ENCODE peak calls at places on chromosomes 7 and 10, in four cellular contexts. R, J, Z and A are unnamed samples.

GRCh38 chr7:34438436-34438835 is 219.6 kb upstream of the NPSR1 start:
- DNase-seq in Z (no peak), R (no peak), J (no peak), A (no peak)

GRCh38 chr7:2931034-2931415 is 86.9 kb upstream of the GNA12 start:
- DNase-seq in Z (no peak), J (no peak), R (no peak), A (no peak)

GRCh38 chr10:8323443-8324054 is 269.1 kb downstream of the GATA3 start:
- DNase-seq in R (no peak), Z (no peak), J (no peak), A (no peak)

GRCh38 chr7:116213361-116214155 is 3.2 kb downstream of the TES start:
- DNase-seq in J (no peak), Z (no peak), R (no peak), A (no peak)

GRCh38 chr7:47080816-47081215 is 501.1 kb downstream of the TNS3 start:
- DNase-seq in Z (no peak), J (no peak), R (no peak), A (no peak)

GRCh38 chr10:72259491-72260214 is 14.1 kb upstream of the DDIT4 start:
- DNase-seq in J (no peak), R (no peak), Z (peak), A (peak)

GRCh38 chr10:69650589-69651261 is 20.7 kb downstream of the FAM241B start:
- DNase-seq in J (no peak), R (no peak), Z (no peak), A (no peak)

GRCh38 chr7:92304406-92304893 is 58.7 kb downstream of the ANKIB1 start:
- DNase-seq in R (no peak), J (no peak), Z (no peak), A (peak)

GRCh38 chr7:122183106-122183505 is 39.1 kb upstream of the AASS start:
- DNase-seq in R (no peak), Z (no peak), J (no peak), A (no peak)

GRCh38 chr10:86481761-86482160 is 39.8 kb downstream of the WAPL start:
- DNase-seq in J (no peak), Z (no peak), R (no peak), A (no peak)

GRCh38 chr7:95915731-95916130 is 143.4 kb downstream of the DYNC1I1 start:
- DNase-seq in Z (no peak), J (no peak), R (no peak), A (no peak)

GRCh38 chr7:101390901-101391301 is 28.2 kb downstream of the COL26A1 start:
- DNase-seq in R (no peak), J (peak), Z (no peak), A (peak)

GRCh38 chr7:5283421-5284303 is 919 bp downstream of the SLC29A4 start:
- DNase-seq in R (no peak), J (peak), Z (no peak), A (peak)

GRCh38 chr7:3578399-3578798 is 277.3 kb downstream of the SDK1 start:
- DNase-seq in J (no peak), Z (no peak), R (no peak), A (no peak)

GRCh38 chr10:121511943-121512342 is 86.3 kb downstream of the FGFR2 start:
- DNase-seq in J (no peak), R (no peak), Z (no peak), A (no peak)

GRCh38 chr10:100346351-100346764 is 675 bp upstream of the SCD start:
- DNase-seq in R (peak), Z (peak), J (peak), A (peak)

GRCh38 chr7:118280319-118281012 is 56.0 kb downstream of the ANKRD7 start:
- DNase-seq in R (no peak), J (no peak), Z (no peak), A (no peak)

GRCh38 chr10:126902157-126902556 is 3.1 kb upstream of the DOCK1 start:
- DNase-seq in R (no peak), Z (no peak), J (no peak), A (no peak)

GRCh38 chr10:126104767-126105166 is 208.4 kb downstream of the FANK1 start:
- DNase-seq in R (no peak), J (no peak), Z (no peak), A (no peak)

GRCh38 chr10:80530251-80530650 is 7.5 kb upstream of the SH2D4B start:
- DNase-seq in Z (no peak), R (no peak), J (no peak), A (peak)

GRCh38 chr10:4194231-4194630 is 409.2 kb upstream of the KLF6 start:
- DNase-seq in R (no peak), Z (no peak), J (no peak), A (no peak)

GRCh38 chr10:112375721-112376577 is 2.0 kb downstream of the ACSL5 start:
- DNase-seq in Z (no peak), R (no peak), J (no peak), A (no peak)

GRCh38 chr10:24416248-24416647 is 207.3 kb downstream of the KIAA1217 start:
- DNase-seq in Z (no peak), R (no peak), J (no peak), A (no peak)

GRCh38 chr10:3873728-3874461 is 88.9 kb upstream of the KLF6 start:
- DNase-seq in R (no peak), J (no peak), Z (peak), A (peak)

GRCh38 chr10:13705526-13706169 is 118.9 kb downstream of the PRPF18 start:
- DNase-seq in J (no peak), R (no peak), Z (peak), A (no peak)

GRCh38 chr7:5394264-5395105 is 29.1 kb downstream of the TNRC18 start:
- DNase-seq in R (no peak), J (no peak), Z (no peak), A (peak)

GRCh38 chr10:88715517-88715916 is 9.5 kb downstream of the LIPK start:
- DNase-seq in R (no peak), J (no peak), Z (no peak), A (no peak)

GRCh38 chr7:83413831-83414230 is 235.1 kb downstream of the SEMA3E start:
- DNase-seq in Z (no peak), R (no peak), J (no peak), A (peak)

GRCh38 chr7:1942026-1942703 is 272.1 kb downstream of the ELFN1 start:
- DNase-seq in J (no peak), Z (no peak), R (no peak), A (no peak)

GRCh38 chr7:143492043-143492471 is 14.4 kb downstream of the TAS2R41 start:
- DNase-seq in R (no peak), Z (peak), J (no peak), A (no peak)

GRCh38 chr7:2811476-2812118 is 32.5 kb downstream of the GNA12 start:
- DNase-seq in R (no peak), Z (no peak), J (no peak), A (no peak)

GRCh38 chr7:42792841-42793240 is 119.0 kb downstream of the C7orf25 start:
- DNase-seq in Z (no peak), R (no peak), J (no peak), A (no peak)

DNA sequence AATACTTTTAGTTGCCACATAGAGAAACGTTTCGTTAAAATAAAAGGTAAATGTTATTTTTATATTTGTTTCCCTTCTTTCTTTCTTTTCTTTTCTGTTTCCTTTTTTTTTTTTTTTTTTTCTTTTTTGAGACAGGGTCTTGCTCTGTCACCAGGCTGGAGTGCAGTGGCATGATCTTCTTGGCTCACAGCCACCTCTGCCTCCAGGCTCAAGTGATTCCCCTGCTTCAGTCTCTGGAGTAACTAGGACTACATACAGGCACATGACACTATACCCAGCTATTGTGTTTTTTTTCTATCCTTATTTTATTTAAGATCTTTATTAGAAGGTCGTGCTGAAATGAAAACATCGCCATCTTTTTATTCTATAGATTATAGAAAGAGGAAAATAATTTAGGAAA is 661.8 kb upstream of the MBL2 start:
- DNase-seq in R (no peak), J (no peak), Z (no peak), A (no peak)
- TF ChIP-seq TEAD4 in R (no peak), J (no peak), Z (no peak), A (no peak)

DNA sequence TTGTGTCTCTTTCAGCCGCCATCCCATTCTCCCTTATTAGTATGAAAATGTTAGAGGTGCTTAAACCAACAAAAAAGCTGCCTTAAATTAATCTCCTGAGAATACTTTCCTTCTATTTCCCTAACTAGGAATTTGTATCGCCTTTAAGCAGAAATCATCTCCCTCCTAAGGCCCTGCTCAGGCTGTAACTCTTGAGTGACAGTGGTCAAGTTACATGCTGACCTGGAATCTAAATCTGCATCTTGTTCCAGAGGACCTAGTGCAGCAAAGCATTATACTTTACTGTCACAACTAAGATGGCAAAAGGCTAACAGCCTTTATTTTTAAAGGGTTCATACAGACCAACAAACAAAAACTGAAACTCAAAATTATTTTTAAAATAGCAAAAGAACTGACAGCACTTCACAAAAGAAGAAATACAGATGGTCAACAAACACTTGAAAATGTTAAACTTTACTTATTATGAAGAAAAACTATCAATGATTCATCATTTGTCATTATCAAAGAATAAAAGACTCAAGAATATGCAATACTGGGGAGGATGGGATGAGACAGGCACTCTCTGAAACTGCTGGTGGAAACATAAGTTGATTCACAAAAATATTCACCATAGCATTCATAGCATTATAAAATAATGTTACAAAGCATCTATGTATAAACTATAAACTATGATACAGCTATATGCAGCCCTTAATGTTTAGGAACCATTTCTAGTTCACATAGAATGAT is 11.0 kb downstream of the CYREN start:
- DNase-seq in R (no peak), J (no peak), Z (peak), A (no peak)
- TF ChIP-seq TEAD4 in R (no peak), J (no peak), Z (no peak), A (no peak)

GRCh38 chr7:18637516-18637915 is 142.0 kb downstream of the HDAC9 start:
- DNase-seq in R (no peak), Z (no peak), J (no peak), A (no peak)

GRCh38 chr7:18638594-18639452 is 143.3 kb downstream of the HDAC9 start:
- DNase-seq in R (no peak), Z (no peak), J (no peak), A (no peak)
- TF ChIP-seq TEAD4 in R (no peak), Z (no peak), J (no peak), A (no peak)

DNA sequence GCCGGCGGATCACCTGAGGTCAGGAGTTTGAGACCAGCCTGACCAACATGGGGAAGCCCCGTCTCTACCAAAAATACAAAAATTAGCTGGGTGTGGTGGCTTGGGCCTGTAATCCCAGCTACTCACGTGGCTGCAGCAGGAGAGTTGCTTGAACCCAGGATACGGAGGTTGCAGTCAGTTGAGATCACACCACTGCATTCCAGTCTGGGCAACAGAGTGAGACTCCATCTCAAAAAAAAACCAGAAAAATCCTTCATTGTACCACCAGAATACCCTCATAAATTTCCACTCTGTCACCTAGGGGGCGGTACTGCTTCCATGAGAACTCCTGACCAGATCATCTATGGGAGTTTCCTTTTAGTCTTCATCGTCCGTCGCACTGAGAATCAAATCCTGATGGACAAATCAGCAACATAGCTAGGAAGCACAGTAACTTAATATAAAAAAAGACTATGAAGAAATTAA is 225.8 kb upstream of the KLF14 start:
- DNase-seq in Z (peak), J (peak), R (peak), A (no peak)
- TF ChIP-seq TEAD4 in Z (no peak), J (no peak), R (no peak), A (no peak)

DNA sequence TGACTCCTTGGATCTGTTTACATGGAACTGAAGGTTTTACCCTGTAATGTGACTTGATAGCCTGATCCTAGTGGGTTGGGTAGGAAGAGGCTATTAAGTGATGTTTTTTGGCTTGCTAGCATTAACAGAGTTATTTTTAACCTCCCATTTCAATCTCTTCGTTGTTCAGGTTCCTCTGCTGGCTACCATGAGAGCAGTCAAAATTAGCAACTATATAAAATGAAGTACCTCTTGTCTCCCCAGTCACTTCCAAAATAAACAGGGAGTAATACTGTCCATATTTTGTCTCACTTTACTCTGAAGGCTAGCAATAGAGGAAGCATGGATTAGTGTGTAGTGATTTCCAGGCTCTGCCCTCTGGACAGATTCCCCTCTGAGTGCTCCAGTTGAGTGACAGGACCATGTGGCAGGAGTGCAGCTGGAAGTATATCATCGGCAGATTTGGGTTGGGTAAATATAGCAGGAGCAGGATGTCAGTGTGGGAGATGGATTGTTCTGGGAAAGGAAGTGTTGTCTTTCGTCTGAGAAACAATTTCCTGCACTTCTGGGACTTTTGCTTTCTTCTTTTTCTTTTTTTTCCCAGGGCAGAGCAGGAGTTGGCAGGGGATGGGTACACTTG is 35.2 kb downstream of the GBF1 start:
- DNase-seq in R (no peak), J (no peak), Z (no peak), A (peak)
- TF ChIP-seq TEAD4 in R (no peak), J (no peak), Z (no peak), A (no peak)